ENCODE peak calls at places on chromosomes 11 and 22, in nine cellular contexts. H is body of pancreas; K is osteocyte; A is endodermal cell; V is NCI-H774; O is activated gamma-delta T cell treated with anti-CD3 and anti-CD28 coated beads, Interleukin-2, amount 50 U/mL, for 16 hours; J is activated naive CD4-positive, alpha-beta T cell; L is activated CD8-positive, alpha-beta memory T cell treated with anti-CD3 and anti-CD28 coated beads for 1 hour; N is HT1080. T is an unnamed sample.

GRCh38 chr11:132472411-132473205 is 1059.7 kb downstream of the OPCML start:
- DNase-seq in K (no peak), N (no peak), A (no peak), H (no peak), L (no peak), V (no peak), O (no peak), J (no peak), T (no peak)

GRCh38 chr11:8587915-8588314 is 6.1 kb downstream of the STK33 start:
- DNase-seq in L (no peak), O (no peak), K (no peak), H (no peak), N (no peak), V (no peak), A (no peak), J (no peak), T (no peak)

GRCh38 chr11:130831506-130832385 is 84.5 kb downstream of the SNX19 start:
- DNase-seq in A (peak), O (no peak), J (no peak), V (no peak), K (no peak), L (no peak), H (no peak), N (no peak), T (peak)

GRCh38 chr11:109130910-109131309 is 291.1 kb upstream of the C11orf87 start:
- DNase-seq in K (no peak), N (no peak), O (no peak), H (no peak), A (no peak), J (no peak), V (no peak), L (no peak), T (no peak)

GRCh38 chr22:37260396-37260795 is 16.3 kb upstream of the RAC2 start:
- DNase-seq in N (no peak), H (no peak), V (no peak), J (no peak), O (no peak), K (no peak), A (peak), L (no peak), T (no peak)

GRCh38 chr22:26079009-26079408 is 90.3 kb upstream of the SEZ6L start:
- DNase-seq in J (no peak), K (no peak), H (no peak), N (no peak), L (no peak), O (no peak), V (no peak), A (no peak), T (peak)

GRCh38 chr11:104529213-104529612 is 365.3 kb upstream of the PDGFD start:
- DNase-seq in H (no peak), L (no peak), J (no peak), A (no peak), V (no peak), O (no peak), K (no peak), N (no peak), T (no peak)

GRCh38 chr11:59755701-59756495 is 722 bp downstream of the STX3 start:
- DNase-seq in H (peak), K (peak), L (no peak), A (peak), O (peak), V (peak), J (peak), N (peak), T (peak)

GRCh38 chr11:128862913-128863660 is 4.0 kb downstream of the KCNJ1 start:
- DNase-seq in K (no peak), J (no peak), L (no peak), O (no peak), H (no peak), V (no peak), A (no peak), N (peak), T (no peak)

GRCh38 chr11:87173185-87174039 is 135.7 kb downstream of the TMEM135 start:
- DNase-seq in A (no peak), V (peak), K (no peak), J (no peak), O (no peak), H (no peak), L (no peak), N (peak), T (peak)

GRCh38 chr11:15930442-15931025 is 425.8 kb downstream of the SOX6 start:
- DNase-seq in H (no peak), N (peak), J (no peak), O (no peak), A (no peak), K (peak), L (no peak), V (no peak), T (no peak)

GRCh38 chr11:115941481-115941993 is 437.3 kb upstream of the CADM1 start:
- DNase-seq in J (no peak), K (no peak), A (no peak), L (no peak), N (peak), H (peak), V (no peak), O (no peak), T (no peak)

GRCh38 chr22:30574095-30574981 is at the start of gene GAL3ST1:
- DNase-seq in J (no peak), V (no peak), L (no peak), N (no peak), A (peak), H (peak), O (no peak), K (no peak), T (peak)

GRCh38 chr11:62881579-62882427 is 1.1 kb downstream of the SLC3A2 start:
- DNase-seq in L (peak), K (peak), O (peak), V (peak), J (peak), A (no peak), H (peak), N (peak), T (peak)

GRCh38 chr11:1546536-1547466 is 25.3 kb downstream of the DUSP8 start:
- DNase-seq in J (no peak), N (no peak), V (peak), A (peak), L (no peak), H (peak), K (no peak), O (no peak), T (peak)

GRCh38 chr11:39741066-39741465 is 1718.4 kb downstream of the LRRC4C start:
- DNase-seq in O (no peak), L (no peak), N (peak), J (no peak), K (no peak), A (no peak), H (no peak), V (no peak), T (peak)

GRCh38 chr22:26318975-26319374 is 110.1 kb upstream of the ASPHD2 start:
- DNase-seq in J (no peak), A (peak), O (no peak), L (no peak), V (no peak), N (peak), H (no peak), K (no peak), T (no peak)

GRCh38 chr11:99410636-99411035 is 389.9 kb downstream of the CNTN5 start:
- DNase-seq in J (no peak), V (no peak), K (no peak), A (no peak), N (no peak), H (no peak), O (no peak), L (no peak), T (no peak)

GRCh38 chr22:35230839-35231584 is 26.3 kb upstream of the HMGXB4 start:
- DNase-seq in J (no peak), V (peak), N (peak), O (no peak), L (no peak), A (peak), K (no peak), H (no peak), T (no peak)

GRCh38 chr11:67418476-67419281 is 3.2 kb downstream of the CARNS1 start:
- DNase-seq in A (no peak), L (no peak), J (no peak), H (peak), O (no peak), K (no peak), V (no peak), N (no peak), T (no peak)

GRCh38 chr11:86800076-86800955 is at the start of gene PRSS23:
- DNase-seq in H (peak), V (peak), L (no peak), O (no peak), K (peak), J (no peak), N (peak), A (peak), T (peak)

GRCh38 chr11:68946416-68947090 is 34.2 kb downstream of the MRGPRD start:
- DNase-seq in A (no peak), J (no peak), H (no peak), O (no peak), L (no peak), N (peak), V (no peak), K (no peak), T (peak)

GRCh38 chr22:39297490-39298193 is 21.8 kb downstream of the RPL3 start:
- DNase-seq in A (peak), J (no peak), K (no peak), N (no peak), L (no peak), H (no peak), O (no peak), V (no peak), T (no peak)

GRCh38 chr11:50174975-50175374 is 142.3 kb downstream of the OR4C45 start:
- DNase-seq in A (no peak), J (no peak), N (no peak), H (no peak), L (no peak), O (no peak), V (no peak), K (no peak), T (no peak)

GRCh38 chr11:65593518-65594414 is 1.8 kb downstream of the KCNK7 start:
- DNase-seq in L (no peak), K (no peak), A (peak), N (no peak), V (no peak), J (no peak), H (no peak), O (no peak), T (no peak)

GRCh38 chr11:76798656-76799055 is 15.5 kb downstream of the TSKU start:
- DNase-seq in H (peak), V (no peak), J (no peak), K (peak), L (no peak), A (no peak), N (no peak), O (no peak), T (no peak)

GRCh38 chr11:10899542-10899830 is 41.6 kb upstream of the ZBED5 start:
- DNase-seq in N (no peak), H (no peak), J (no peak), K (peak), V (no peak), O (no peak), A (no peak), L (no peak), T (peak)

GRCh38 chr11:26377619-26378018 is 45.7 kb downstream of the ANO3 start:
- DNase-seq in O (no peak), N (no peak), V (no peak), H (no peak), L (no peak), J (no peak), A (no peak), K (no peak), T (no peak)

GRCh38 chr11:34988294-34989255 is 72.2 kb downstream of the PDHX start:
- DNase-seq in H (no peak), K (no peak), J (no peak), N (peak), A (no peak), L (no peak), V (no peak), O (no peak), T (no peak)